ENCODE peak calls at places on chromosomes 6 and 20, in six cellular contexts. R is activated gamma-delta T cell treated with Interleukin-2 at 50 U/mL for 16 hours; Z is activated T-cell treated with anti-CD3 and anti-CD28 coated beads, Interleukin-2, amount 50 U/mL, for 72 hours; X is HTR-8/SVneo; V is T-helper 9 cell; F is epithelial cell of esophagus. Y is an unnamed sample.

GRCh38 chr6:46058951-46059350 is 43.3 kb upstream of the CLIC5 start:
- DNase-seq in R (no peak), Z (no peak), X (no peak), V (no peak), F (no peak), Y (no peak)

GRCh38 chr20:36847009-36847709 is 28.8 kb upstream of the TLDC2 start:
- DNase-seq in R (no peak), Z (no peak), X (no peak), V (no peak), F (peak; percentile 95), Y (peak; percentile 80)

GRCh38 chr20:3161316-3162079 is 1.8 kb upstream of the FASTKD5 start:
- DNase-seq in R (no peak), Z (no peak), X (no peak), V (no peak), F (no peak), Y (no peak)

GRCh38 chr20:10771435-10772140 is 97.8 kb upstream of the JAG1 start:
- DNase-seq in R (no peak), Z (no peak), X (no peak), V (no peak), F (peak; percentile 86), Y (peak; percentile 28)

GRCh38 chr6:132937466-132937906 is 123.1 kb downstream of the RPS12 start:
- DNase-seq in R (no peak), Z (peak; percentile 19), X (peak; percentile 34), V (no peak), F (peak; percentile 69), Y (peak; percentile 75)

GRCh38 chr20:645318-646106 is 7.5 kb downstream of the SRXN1 start:
- DNase-seq in R (peak; percentile 58), Z (peak; percentile 85), X (peak; percentile 85), V (peak; percentile 52), F (peak; percentile 69), Y (peak; percentile 85)

GRCh38 chr6:91352285-91352684 is 765.4 kb upstream of the MAP3K7 start:
- DNase-seq in R (no peak), Z (no peak), X (no peak), V (no peak), F (no peak), Y (no peak)

GRCh38 chr6:11277275-11278206 is 45.1 kb upstream of the NEDD9 start:
- DNase-seq in R (no peak), Z (peak; percentile 54), X (peak; percentile 78), V (no peak), F (peak; percentile 76), Y (peak; percentile 93)

GRCh38 chr6:159533568-159533967 is 159.5 kb downstream of the SOD2 start:
- DNase-seq in R (no peak), Z (no peak), X (no peak), V (no peak), F (no peak), Y (no peak)

GRCh38 chr20:32354592-32355416 is 3.3 kb upstream of the ASXL1 start:
- DNase-seq in R (no peak), Z (peak; percentile 51), X (peak; percentile 54), V (no peak), F (peak; percentile 78), Y (peak; percentile 53)

GRCh38 chr20:50233325-50234212 is 42.9 kb downstream of the CEBPB start:
- DNase-seq in R (no peak), Z (no peak), X (no peak), V (no peak), F (no peak), Y (no peak)

GRCh38 chr6:82040405-82041221 is 206.9 kb downstream of the IBTK start:
- DNase-seq in R (no peak), Z (peak; percentile 3), X (peak; percentile 13), V (no peak), F (peak; percentile 55), Y (peak; percentile 85)

GRCh38 chr6:158536891-158537798 is 22.7 kb upstream of the TMEM181 start:
- DNase-seq in R (no peak), Z (peak; percentile 35), X (no peak), V (peak; percentile 21), F (peak; percentile 20), Y (peak; percentile 49)

GRCh38 chr6:105810105-105810921 is 275.8 kb upstream of the PRDM1 start:
- DNase-seq in R (peak; percentile 11), Z (peak; percentile 68), X (peak; percentile 56), V (no peak), F (peak; percentile 91), Y (peak; percentile 69)

GRCh38 chr20:11144114-11144513 is 470.3 kb upstream of the JAG1 start:
- DNase-seq in R (no peak), Z (no peak), X (peak; percentile 19), V (no peak), F (peak; percentile 62), Y (peak; percentile 81)

GRCh38 chr6:90891338-90891715 is 304.5 kb upstream of the MAP3K7 start:
- DNase-seq in R (no peak), Z (no peak), X (no peak), V (no peak), F (no peak), Y (no peak)

GRCh38 chr6:109526905-109527628 is 44.0 kb upstream of the ZBTB24 start:
- DNase-seq in R (peak; percentile 33), Z (peak; percentile 62), X (peak; percentile 38), V (peak; percentile 12), F (peak; percentile 74), Y (peak; percentile 78)

GRCh38 chr6:36289281-36290018 is 19.6 kb downstream of the PNPLA1 start:
- DNase-seq in R (no peak), Z (no peak), X (no peak), V (no peak), F (peak; percentile 78), Y (peak; percentile 36)

GRCh38 chr6:20319520-20320357 is 81.9 kb upstream of the E2F3 start:
- DNase-seq in R (peak; percentile 64), Z (peak; percentile 80), X (no peak), V (peak; percentile 56), F (no peak), Y (no peak)

GRCh38 chr20:56606174-56606945 is 22.7 kb upstream of the TFAP2C start:
- DNase-seq in R (no peak), Z (no peak), X (no peak), V (no peak), F (peak; percentile 60), Y (no peak)

GRCh38 chr6:70651326-70651905 is 16.3 kb upstream of the SMAP1 start:
- DNase-seq in R (peak; percentile 36), Z (peak; percentile 59), X (no peak), V (peak; percentile 21), F (no peak), Y (no peak)

GRCh38 chr20:57485770-57486169 is 39.2 kb downstream of the CTCFL start:
- DNase-seq in R (no peak), Z (no peak), X (no peak), V (no peak), F (no peak), Y (no peak)

GRCh38 chr6:33602180-33602579 is 18.9 kb upstream of the ITPR3 start:
- DNase-seq in R (no peak), Z (no peak), X (no peak), V (no peak), F (no peak), Y (no peak)

GRCh38 chr6:144036064-144036873 is 28.2 kb upstream of the PLAGL1 start:
- DNase-seq in R (no peak), Z (no peak), X (no peak), V (no peak), F (peak; percentile 6), Y (no peak)

GRCh38 chr6:143529095-143529494 is 17.6 kb upstream of the FUCA2 start:
- DNase-seq in R (no peak), Z (no peak), X (peak; percentile 25), V (no peak), F (no peak), Y (no peak)

GRCh38 chr20:24443436-24443835 is 26.0 kb upstream of the SYNDIG1 start:
- DNase-seq in R (no peak), Z (no peak), X (no peak), V (no peak), F (no peak), Y (no peak)